ENCODE peak calls at places on chromosomes 2 and 18, in seven cellular contexts. U is NCI-H510A treated with DMSO at 0.1 percent for 48 hours; T is NCI-H1930; I is GM12865; A is iris pigment epithelial cell; R is stimulated activated CD8-positive, alpha-beta memory T cell treated with anti-CD3 and anti-CD28 coated beads, Interleukin-4, amount 100 ng/mL, for 1 hour; K is GM19239. L is an unnamed sample.

GRCh38 chr2:58710795-58711279 is 469.7 kb upstream of the FANCL start:
- DNase-seq in T (no peak), I (no peak), R (no peak), U (no peak), K (no peak), A (no peak), L (no peak)

GRCh38 chr2:220533485-220533884 is 906.1 kb downstream of the SLC4A3 start:
- DNase-seq in K (no peak), I (peak; percentile 18), R (no peak), U (no peak), A (peak; percentile 74), T (no peak), L (peak; percentile 41)

GRCh38 chr2:200065477-200065876 is 110.1 kb downstream of the MAIP1 start:
- DNase-seq in I (no peak), R (no peak), A (no peak), U (no peak), K (no peak), T (no peak), L (no peak)

GRCh38 chr18:35641467-35641866 is 59.9 kb downstream of the GALNT1 start:
- DNase-seq in A (no peak), T (no peak), U (no peak), K (no peak), R (no peak), I (no peak), L (peak; percentile 52)

GRCh38 chr2:187552959-187553681 is 1.1 kb downstream of the TFPI start:
- DNase-seq in I (peak; percentile 22), A (peak; percentile 88), T (no peak), K (no peak), U (no peak), R (no peak), L (no peak)

GRCh38 chr2:29033656-29034055 is 40.7 kb downstream of the PCARE start:
- DNase-seq in T (no peak), A (no peak), U (no peak), R (no peak), I (no peak), K (no peak), L (no peak)

GRCh38 chr2:30394096-30394495 is 53.0 kb upstream of the LCLAT1 start:
- DNase-seq in R (no peak), A (no peak), K (no peak), T (no peak), I (no peak), U (peak; percentile 39), L (no peak)

GRCh38 chr2:197675711-197676188 is 363 bp upstream of the RFTN2 start:
- DNase-seq in U (no peak), K (no peak), R (no peak), A (peak; percentile 81), T (no peak), I (no peak), L (no peak)

GRCh38 chr2:63403820-63404219 is 184.5 kb downstream of the WDPCP start:
- DNase-seq in U (no peak), T (no peak), K (no peak), I (no peak), R (no peak), A (no peak), L (no peak)

GRCh38 chr2:201924453-201924852 is 109.2 kb upstream of the FZD7 start:
- DNase-seq in A (no peak), R (no peak), T (no peak), I (no peak), U (no peak), K (no peak), L (no peak)

GRCh38 chr18:10938241-10938640 is 211.1 kb downstream of the PIEZO2 start:
- DNase-seq in K (no peak), A (no peak), R (no peak), I (no peak), T (no peak), U (no peak), L (no peak)

GRCh38 chr2:128313076-128313836 is 5.4 kb downstream of the HS6ST1 start:
- DNase-seq in T (no peak), I (peak; percentile 0), R (no peak), U (peak; percentile 43), K (no peak), A (peak; percentile 21), L (peak; percentile 34)

GRCh38 chr2:235850771-235851551 is 317.2 kb downstream of the GBX2 start:
- DNase-seq in U (no peak), T (no peak), R (no peak), I (no peak), K (no peak), A (no peak), L (no peak)

GRCh38 chr18:34970106-34970505 is 71.1 kb upstream of the MAPRE2 start:
- DNase-seq in A (peak; percentile 86), I (no peak), K (no peak), R (no peak), T (no peak), U (no peak), L (no peak)

GRCh38 chr18:10367846-10368245 is 86.6 kb upstream of the APCDD1 start:
- DNase-seq in A (no peak), K (no peak), I (no peak), R (no peak), U (no peak), T (no peak), L (no peak)

GRCh38 chr2:172226244-172227061 is 123.8 kb upstream of the DLX2 start:
- DNase-seq in T (no peak), I (no peak), U (no peak), A (no peak), R (no peak), K (no peak), L (no peak)

GRCh38 chr2:53452957-53453748 is 314.5 kb upstream of the CHAC2 start:
- DNase-seq in U (no peak), T (no peak), K (no peak), I (no peak), A (no peak), R (no peak), L (no peak)

GRCh38 chr18:10526211-10526949 is 553 bp downstream of the NAPG start:
- DNase-seq in R (peak; percentile 23), K (peak; percentile 40), T (no peak), I (peak; percentile 78), A (peak; percentile 38), U (no peak), L (peak; percentile 56)

GRCh38 chr18:58863539-58864145 is 1.0 kb upstream of the ZNF532 start:
- DNase-seq in R (no peak), K (peak; percentile 63), U (no peak), A (no peak), I (peak; percentile 30), T (no peak), L (peak; percentile 62)

GRCh38 chr2:134218414-134218813 is 35.5 kb upstream of the MGAT5 start:
- DNase-seq in I (peak; percentile 25), T (no peak), R (no peak), K (no peak), U (no peak), A (no peak), L (peak; percentile 47)

GRCh38 chr2:105866439-105867170 is 121.9 kb downstream of the NCK2 start:
- DNase-seq in U (no peak), K (no peak), R (no peak), T (no peak), A (peak; percentile 61), I (no peak), L (no peak)

GRCh38 chr18:8536226-8536625 is 73.0 kb upstream of the RAB12 start:
- DNase-seq in I (no peak), K (no peak), R (no peak), U (no peak), A (peak; percentile 4), T (no peak), L (no peak)

GRCh38 chr2:25966531-25967265 is 15.6 kb downstream of the KIF3C start:
- DNase-seq in R (no peak), U (no peak), T (no peak), A (no peak), K (no peak), I (no peak), L (no peak)

GRCh38 chr2:200811336-200812121 is at the start of gene BZW1:
- DNase-seq in K (peak; percentile 87), A (peak; percentile 96), U (peak; percentile 91), R (peak; percentile 97), I (peak; percentile 98), T (peak; percentile 93), L (peak; percentile 97)

GRCh38 chr2:238502956-238503791 is 76.4 kb downstream of the ASB1 start:
- DNase-seq in R (no peak), T (no peak), A (no peak), I (no peak), K (no peak), U (no peak), L (no peak)

GRCh38 chr2:157152362-157152761 is 105.1 kb upstream of the GALNT5 start:
- DNase-seq in R (no peak), A (no peak), K (no peak), I (no peak), T (no peak), U (no peak), L (no peak)